ENCODE peak calls at places on chromosomes 3 and 15, in ten cellular contexts. K, C, D, H, U, V, G, L, B and J are unnamed samples.

GRCh38 chr15:40436892-40437753 is 3.6 kb upstream of the BAHD1 start:
- DNase-seq in H (no peak), V (no peak), C (no peak), L (no peak), B (no peak), G (no peak), D (no peak), K (no peak), U (no peak), J (no peak)

GRCh38 chr15:89397653-89398023 is 63.0 kb upstream of the POLG start:
- DNase-seq in V (no peak), D (no peak), G (no peak), K (no peak), B (no peak), C (no peak), L (no peak), H (no peak), U (no peak), J (no peak)

GRCh38 chr3:72345237-72345878 is 502.9 kb downstream of the SHQ1 start:
- DNase-seq in H (no peak), G (peak), D (no peak), L (no peak), U (no peak), K (no peak), C (no peak), V (no peak), B (no peak), J (peak)

GRCh38 chr15:100115711-100116090 is 226.1 kb downstream of the ADAMTS17 start:
- DNase-seq in L (no peak), H (no peak), K (no peak), D (no peak), C (no peak), B (no peak), U (peak), G (no peak), V (no peak), J (peak)

GRCh38 chr15:61731081-61731480 is 329.2 kb downstream of the VPS13C start:
- DNase-seq in L (no peak), V (no peak), K (no peak), C (no peak), U (no peak), D (no peak), B (no peak), H (no peak), G (no peak), J (peak)

GRCh38 chr3:64361962-64362735 is 136.9 kb upstream of the PRICKLE2 start:
- DNase-seq in V (no peak), C (no peak), K (no peak), B (no peak), G (no peak), L (no peak), H (no peak), D (no peak), U (no peak), J (no peak)

GRCh38 chr3:31077021-31077601 is 182.7 kb upstream of the GADL1 start:
- DNase-seq in L (peak), B (no peak), D (no peak), G (peak), C (peak), U (peak), V (peak), H (peak), K (peak), J (peak)

GRCh38 chr15:40379853-40380252 is 2.7 kb upstream of the KNSTRN start:
- DNase-seq in U (peak), H (peak), K (no peak), V (peak), L (peak), G (peak), D (no peak), C (peak), B (no peak), J (peak)

GRCh38 chr3:4401441-4401840 is 65.6 kb downstream of the SUMF1 start:
- DNase-seq in D (no peak), K (no peak), C (no peak), G (no peak), U (peak), L (no peak), H (no peak), B (no peak), V (no peak), J (no peak)

GRCh38 chr15:64985382-64986033 is 4.2 kb downstream of the SPG21 start:
- DNase-seq in C (no peak), D (no peak), H (no peak), B (no peak), G (no peak), U (no peak), K (peak), L (no peak), V (no peak), J (peak)

DNA sequence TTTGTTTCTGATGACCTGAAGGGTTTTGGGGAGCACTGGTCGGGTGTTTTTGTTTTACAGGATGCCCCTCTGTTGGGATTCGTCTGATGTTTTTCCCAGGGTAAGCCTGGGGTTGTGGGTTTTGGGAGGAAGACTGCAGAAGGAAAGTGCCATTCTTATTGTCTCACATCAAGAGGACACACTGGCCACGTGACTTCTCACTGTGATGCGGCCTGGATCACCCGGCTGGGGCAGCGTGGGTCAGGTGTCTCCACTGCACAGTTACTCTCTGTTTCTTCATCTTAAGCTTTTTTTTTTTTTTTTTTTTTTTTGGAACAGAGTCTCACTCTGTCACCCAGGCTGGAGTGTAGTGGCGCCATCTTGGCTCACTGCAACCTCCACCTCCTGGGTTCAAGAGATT is 120.5 kb downstream of the TMEM266 start:
- DNase-seq in C (no peak), H (no peak), D (no peak), K (no peak), L (no peak), G (no peak), V (no peak), B (no peak), U (no peak), J (no peak)
- TF ChIP-seq CTCF in C (no peak), H (no peak), D (no peak), K (no peak), L (no peak), G (no peak), V (no peak), B (no peak), U (no peak), J (no peak)

GRCh38 chr3:6989608-6990291 is 128.8 kb downstream of the GRM7 start:
- DNase-seq in U (no peak), H (no peak), C (no peak), K (no peak), B (no peak), D (no peak), G (no peak), L (no peak), V (no peak), J (no peak)

GRCh38 chr3:6994081-6994668 is 133.3 kb downstream of the GRM7 start:
- DNase-seq in L (no peak), G (no peak), C (no peak), U (peak), D (no peak), B (no peak), V (no peak), K (peak), H (no peak), J (no peak)
- TF ChIP-seq CTCF in L (peak), G (no peak), C (no peak), U (peak), D (peak), B (peak), V (no peak), K (no peak), H (peak), J (no peak)

DNA sequence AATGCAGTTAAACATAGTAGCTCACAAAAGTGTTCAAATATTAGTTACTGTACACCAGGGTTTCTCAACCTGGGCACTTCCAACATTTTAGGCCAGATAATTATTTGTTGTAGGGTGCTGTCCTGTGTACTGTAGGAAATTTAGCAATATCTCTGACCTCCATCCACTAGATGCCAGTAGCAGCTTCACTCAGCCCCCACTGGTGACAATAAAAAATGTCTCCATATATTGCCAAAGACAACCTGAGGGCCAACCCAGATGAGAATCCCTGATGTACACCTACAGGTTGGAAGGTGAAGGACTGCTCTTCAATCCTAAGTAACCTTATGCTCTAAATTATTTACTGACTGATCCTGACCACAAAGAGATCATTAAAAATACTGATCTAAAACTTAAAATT is 32.4 kb downstream of the DCUN1D1 start:
- DNase-seq in C (no peak), V (peak), U (no peak), G (no peak), L (no peak), D (no peak), B (no peak), K (peak), H (no peak), J (no peak)
- TF ChIP-seq CTCF in C (no peak), V (no peak), U (no peak), G (no peak), L (peak), D (no peak), B (no peak), K (peak), H (peak), J (no peak)

DNA sequence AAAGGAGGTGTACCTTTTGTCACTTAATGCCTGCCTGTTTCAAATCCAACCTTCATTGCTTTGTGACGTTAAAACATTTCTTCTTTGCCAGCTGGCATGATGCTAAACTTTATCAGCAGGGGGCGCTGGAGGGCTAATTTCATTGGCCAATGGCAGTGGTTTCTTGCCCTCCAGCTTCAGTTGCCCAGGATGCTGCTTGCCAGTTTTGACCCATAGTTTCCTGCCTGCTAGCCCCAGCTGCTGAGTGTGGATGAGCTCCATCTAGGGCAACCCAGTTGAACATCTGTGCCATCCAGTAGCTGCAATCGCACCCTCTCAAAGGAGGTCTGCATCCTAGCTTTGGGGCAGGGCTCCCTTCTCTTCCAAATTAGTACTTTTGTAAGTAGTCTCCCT is 22.1 kb downstream of the ACKR2 start:
- DNase-seq in C (no peak), B (peak), V (peak), H (no peak), K (peak), L (no peak), G (peak), U (peak), D (peak), J (peak)
- TF ChIP-seq CTCF in C (peak), B (peak), V (peak), H (peak), K (peak), L (peak), G (peak), U (peak), D (peak), J (peak)

GRCh38 chr3:136906725-136907124 is 44.7 kb downstream of the NCK1 start:
- DNase-seq in H (no peak), C (no peak), K (no peak), B (no peak), G (no peak), U (no peak), D (no peak), L (no peak), V (no peak), J (no peak)
- TF ChIP-seq CTCF in H (no peak), C (no peak), K (no peak), B (no peak), G (no peak), U (no peak), D (no peak), L (no peak), V (no peak), J (no peak)

DNA sequence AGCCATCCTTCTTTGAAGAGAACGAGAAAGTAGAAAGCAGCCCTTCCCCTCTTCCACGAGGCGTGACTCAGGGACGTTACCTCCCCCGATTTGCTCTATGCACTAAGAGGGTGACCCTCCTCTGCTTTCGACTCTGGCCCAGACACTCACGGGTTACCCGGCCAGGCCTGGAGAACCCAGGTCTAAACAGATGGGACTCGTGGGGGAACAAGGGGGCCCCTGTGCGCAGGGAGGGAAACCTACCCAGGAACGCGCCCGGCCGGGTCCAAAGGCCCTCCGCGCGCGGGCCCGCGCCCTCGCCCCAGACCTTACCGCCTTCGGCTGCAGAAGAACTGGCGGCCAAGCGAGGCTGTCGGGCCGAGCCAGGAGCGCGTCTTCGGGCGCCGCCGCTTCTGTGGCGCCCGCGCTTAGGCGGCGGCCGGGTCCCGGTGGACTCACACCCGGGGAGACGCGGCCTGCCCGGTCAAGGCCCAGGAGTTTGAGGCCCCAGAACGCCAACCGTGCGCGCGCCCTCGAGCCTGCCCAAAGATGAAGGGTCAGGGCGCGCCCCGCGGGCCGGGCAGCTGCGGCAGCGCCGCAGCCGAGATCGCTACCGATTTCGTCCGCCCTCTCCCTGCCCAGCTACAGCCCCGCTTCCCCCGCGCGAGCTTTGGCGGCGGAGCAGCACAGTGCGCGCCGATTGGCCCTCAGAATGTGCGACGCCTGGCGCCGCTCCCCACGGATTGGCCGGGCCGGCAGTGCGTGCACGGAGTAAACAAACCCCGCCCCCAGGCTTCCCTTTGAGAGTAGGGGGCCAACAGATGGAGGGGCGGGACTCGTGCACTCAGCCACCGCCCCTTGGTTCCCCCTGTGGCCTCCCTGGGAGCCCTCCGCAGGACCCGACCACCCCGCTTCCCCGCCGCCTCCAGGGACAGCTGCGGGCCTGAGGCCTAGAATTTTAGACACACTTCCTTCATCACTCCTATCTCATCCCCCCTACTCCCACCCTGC is at the start of gene TFDP2:
- DNase-seq in H (no peak), U (peak), C (peak), K (peak), G (peak), V (peak), B (peak), L (no peak), D (peak), J (peak)
- TF ChIP-seq CTCF in H (no peak), U (no peak), C (no peak), K (no peak), G (no peak), V (no peak), B (peak), L (no peak), D (no peak), J (no peak)

GRCh38 chr15:50685191-50685975 is 1.2 kb downstream of the TRPM7 start:
- DNase-seq in G (no peak), C (no peak), U (peak), H (no peak), B (no peak), K (peak), L (no peak), V (no peak), D (no peak), J (peak)
- TF ChIP-seq CTCF in G (peak), C (peak), U (peak), H (no peak), B (no peak), K (no peak), L (no peak), V (no peak), D (no peak), J (no peak)

GRCh38 chr15:49675051-49675450 is 54.2 kb downstream of the DTWD1 start:
- DNase-seq in L (peak), K (no peak), C (peak), G (peak), U (peak), V (peak), D (no peak), H (peak), B (no peak), J (peak)
- TF ChIP-seq CTCF in L (no peak), K (no peak), C (peak), G (peak), U (peak), V (no peak), D (no peak), H (peak), B (no peak), J (peak)